ENCODE peak calls at places on chromosome 15, in nine cellular contexts. U is glomerular endothelial cell; R is activated CD8-positive, alpha-beta memory T cell treated with anti-CD3 and anti-CD28 coated beads, Interleukin-2, amount 50 U/mL, for 4 hours; A is stimulated activated CD4-positive, alpha-beta T cell treated with anti-CD3 and anti-CD28 coated beads, Interleukin-4, amount 100 ng/mL, for 1 hour; S is HEK293T; P is NAMALWA; O is stimulated activated CD8-positive, alpha-beta memory T cell treated with anti-CD3 and anti-CD28 coated beads, Interleukin-15, amount 100 ng/mL, for 48 hours; M is AML-193; B is pancreas. H is an unnamed sample.
A peak's percentile ranks its signal among the peaks of the same experiment; 100 is the strongest.

GRCh38 chr15:25470230-25470629 is 31.4 kb upstream of the UBE3A start:
- DNase-seq in P (no peak), U (no peak), M (no peak), R (no peak), A (no peak), B (no peak), O (no peak), S (no peak), H (no peak)

GRCh38 chr15:77691607-77692006 is 58.9 kb upstream of the LINGO1 start:
- DNase-seq in O (no peak), S (no peak), R (no peak), A (no peak), B (no peak), M (no peak), U (no peak), P (no peak), H (no peak)

GRCh38 chr15:84847382-84847781 is 30.2 kb downstream of the ALPK3 start:
- DNase-seq in A (no peak), B (no peak), M (no peak), R (no peak), O (no peak), U (no peak), S (no peak), P (no peak), H (no peak)

GRCh38 chr15:100457201-100457600 is 71.5 kb downstream of the CERS3 start:
- DNase-seq in A (no peak), B (no peak), M (no peak), R (no peak), U (peak; percentile 3), P (no peak), O (no peak), S (no peak), H (no peak)

GRCh38 chr15:69469467-69470191 is 17.0 kb downstream of the RPLP1 start:
- DNase-seq in A (no peak), P (no peak), U (no peak), S (no peak), B (no peak), M (no peak), R (no peak), O (no peak), H (no peak)

GRCh38 chr15:69713726-69714559 is 261.3 kb downstream of the RPLP1 start:
- DNase-seq in R (peak; percentile 63), P (no peak), S (no peak), U (no peak), A (peak; percentile 43), B (no peak), M (no peak), O (peak; percentile 69), H (no peak)

GRCh38 chr15:25251700-25252390 is 187.0 kb downstream of the UBE3A start:
- DNase-seq in A (no peak), O (no peak), S (no peak), R (peak; percentile 7), P (no peak), U (no peak), B (peak; percentile 42), M (no peak), H (no peak)

GRCh38 chr15:37888356-37888755 is 46.1 kb upstream of the TMCO5A start:
- DNase-seq in O (no peak), U (no peak), P (no peak), R (no peak), B (no peak), A (no peak), S (no peak), M (no peak), H (no peak)

GRCh38 chr15:58147151-58147550 is 9.0 kb downstream of the AQP9 start:
- DNase-seq in P (no peak), U (no peak), M (peak; percentile 94), S (no peak), B (no peak), O (no peak), A (no peak), R (no peak), H (no peak)

GRCh38 chr15:84023636-84024035 is 211.9 kb upstream of the GOLGA6L4 start:
- DNase-seq in A (no peak), P (peak; percentile 69), B (no peak), U (no peak), M (peak; percentile 6), O (no peak), S (peak; percentile 39), R (no peak), H (no peak)

GRCh38 chr15:86213888-86214287 is 134.2 kb downstream of the AGBL1 start:
- DNase-seq in A (no peak), S (no peak), M (no peak), P (no peak), R (no peak), O (no peak), U (no peak), B (no peak), H (no peak)

GRCh38 chr15:68445351-68445750 is 13.4 kb upstream of the ITGA11 start:
- DNase-seq in A (no peak), R (no peak), B (no peak), O (no peak), S (no peak), U (no peak), M (no peak), P (no peak), H (no peak)

GRCh38 chr15:85762039-85762755 is 32.5 kb downstream of the KLHL25 start:
- DNase-seq in S (no peak), U (no peak), P (no peak), O (no peak), B (peak; percentile 47), A (no peak), R (no peak), M (no peak), H (no peak)

GRCh38 chr15:40002295-40002694 is 36.7 kb downstream of the SRP14 start:
- DNase-seq in O (no peak), A (no peak), P (no peak), R (no peak), B (no peak), S (no peak), U (no peak), M (no peak), H (no peak)

GRCh38 chr15:43899928-43900327 is 73.1 kb downstream of the WDR76 start:
- DNase-seq in U (no peak), R (no peak), M (no peak), B (no peak), P (no peak), S (no peak), A (no peak), O (no peak), H (no peak)

GRCh38 chr15:60916674-60917468 is 312.2 kb downstream of the RORA start:
- DNase-seq in A (peak; percentile 88), B (peak; percentile 80), O (peak; percentile 72), M (peak; percentile 58), S (peak; percentile 66), P (peak; percentile 71), R (peak; percentile 87), U (peak; percentile 64), H (no peak)

GRCh38 chr15:77409259-77410156 is 10.4 kb downstream of the PEAK1 start:
- DNase-seq in R (no peak), P (peak; percentile 48), A (no peak), B (no peak), M (peak; percentile 42), O (no peak), S (no peak), U (no peak), H (no peak)

GRCh38 chr15:69253156-69253555 is 45.6 kb upstream of the PAQR5 start:
- DNase-seq in O (no peak), S (no peak), M (no peak), R (no peak), A (no peak), P (no peak), B (no peak), U (peak; percentile 39), H (no peak)

GRCh38 chr15:23994273-23994672 is 307.2 kb upstream of the NDN start:
- DNase-seq in S (no peak), O (no peak), U (no peak), R (no peak), P (no peak), M (no peak), A (no peak), B (no peak), H (no peak)

GRCh38 chr15:31344824-31345605 is 18.4 kb downstream of the KLF13 start:
- DNase-seq in B (peak; percentile 71), M (no peak), U (no peak), P (peak; percentile 57), S (no peak), A (no peak), O (no peak), R (no peak), H (no peak)

GRCh38 chr15:73927476-73928240 is 1.4 kb downstream of the LOXL1 start:
- DNase-seq in R (peak; percentile 78), A (peak; percentile 83), B (peak; percentile 92), O (peak; percentile 64), P (no peak), S (peak; percentile 81), M (no peak), U (no peak), H (no peak)

GRCh38 chr15:47756872-47757271 is 39.6 kb downstream of the SEMA6D start:
- DNase-seq in R (no peak), A (no peak), S (no peak), O (no peak), M (no peak), B (no peak), P (no peak), U (no peak), H (no peak)

GRCh38 chr15:31379042-31379441 is 52.4 kb downstream of the KLF13 start:
- DNase-seq in M (no peak), U (no peak), S (no peak), R (no peak), O (no peak), P (no peak), A (no peak), B (no peak), H (no peak)

GRCh38 chr15:39588531-39589192 is 7.8 kb downstream of the THBS1 start:
- DNase-seq in U (peak; percentile 37), M (no peak), R (no peak), B (no peak), A (no peak), P (no peak), O (no peak), S (no peak), H (no peak)

GRCh38 chr15:80777137-80777536 is 2.0 kb upstream of the CEMIP start:
- DNase-seq in R (no peak), U (no peak), B (no peak), M (no peak), O (no peak), A (no peak), S (no peak), P (no peak), H (no peak)

GRCh38 chr15:20349774-20350498 is 191.7 kb downstream of the GOLGA6L6 start:
- DNase-seq in O (no peak), A (peak; percentile 6), M (no peak), R (peak; percentile 20), B (peak; percentile 91), S (no peak), U (no peak), P (no peak), H (no peak)

GRCh38 chr15:83845230-83845629 is 191.3 kb downstream of the ADAMTSL3 start:
- DNase-seq in U (no peak), R (no peak), A (no peak), B (no peak), P (no peak), O (no peak), S (no peak), M (no peak), H (no peak)

GRCh38 chr15:91110407-91110806 is 10.3 kb downstream of the SV2B start:
- DNase-seq in U (no peak), B (no peak), S (no peak), M (no peak), P (no peak), O (no peak), R (no peak), A (no peak), H (peak; percentile 83)

GRCh38 chr15:63805993-63806980 is 27.5 kb downstream of the HERC1 start:
- DNase-seq in U (no peak), O (no peak), B (no peak), A (peak; percentile 8), R (no peak), P (no peak), M (no peak), S (no peak), H (no peak)

GRCh38 chr15:45276851-45277250 is 24.8 kb downstream of the SLC28A2 start:
- DNase-seq in S (peak; percentile 8), A (no peak), O (no peak), B (no peak), R (no peak), M (peak; percentile 41), P (peak; percentile 64), U (no peak), H (no peak)

H was measured in C1 segment of cervical spinal cord.